ENCODE peak calls at places on chromosomes 5 and 9, in four cellular contexts. Q is prostate gland, I is HepG2, N is endodermal cell. O is an unnamed sample.

GRCh38 chr9:97591535-97591934 is 41.6 kb downstream of the TSTD2 start:
- DNase-seq in Q (no peak), I (no peak), N (no peak), O (no peak)

GRCh38 chr9:135602789-135603481 is 36.4 kb downstream of the GLT6D1 start:
- DNase-seq in Q (no peak), I (no peak), N (peak; percentile 86), O (peak; percentile 38)

GRCh38 chr9:120555884-120556283 is 24.1 kb downstream of the CDK5RAP2 start:
- DNase-seq in Q (no peak), I (no peak), N (no peak), O (no peak)

GRCh38 chr9:4640027-4640426 is 22.1 kb upstream of the PLPP6 start:
- DNase-seq in Q (no peak), I (peak; percentile 15), N (peak; percentile 79), O (peak; percentile 9)

GRCh38 chr5:96876292-96876850 is at the start of gene ERAP2:
- DNase-seq in Q (no peak), I (peak; percentile 25), N (no peak), O (peak; percentile 84)

GRCh38 chr9:38182321-38182720 is 113.3 kb upstream of the SHB start:
- DNase-seq in Q (no peak), I (no peak), N (peak; percentile 59), O (no peak)

GRCh38 chr9:87070331-87070730 is 123.0 kb upstream of the GAS1 start:
- DNase-seq in Q (no peak), I (no peak), N (no peak), O (no peak)

GRCh38 chr9:101376117-101376866 is 8.5 kb downstream of the BAAT start:
- DNase-seq in Q (no peak), I (no peak), N (no peak), O (no peak)

GRCh38 chr5:158559066-158559465 is 540.6 kb downstream of the EBF1 start:
- DNase-seq in Q (no peak), I (no peak), N (no peak), O (no peak)

GRCh38 chr9:133130721-133131244 is 9.7 kb upstream of the RALGDS start:
- DNase-seq in Q (no peak), I (no peak), N (no peak), O (peak; percentile 60)

GRCh38 chr9:33234511-33235467 is 5.2 kb upstream of the SPINK4 start:
- DNase-seq in Q (no peak), I (no peak), N (no peak), O (peak; percentile 51)

GRCh38 chr5:157464518-157465171 is 4.6 kb downstream of the NIPAL4 start:
- DNase-seq in Q (peak; percentile 63), I (no peak), N (peak; percentile 74), O (no peak)

GRCh38 chr5:95858023-95858461 is 35.5 kb upstream of the GLRX start:
- DNase-seq in Q (no peak), I (peak; percentile 32), N (no peak), O (no peak)

GRCh38 chr5:138338411-138339085 is 482 bp downstream of the FAM53C start:
- DNase-seq in Q (no peak), I (no peak), N (peak; percentile 62), O (no peak)

GRCh38 chr9:127927457-127928231 is 2.9 kb downstream of the PIP5KL1 start:
- DNase-seq in Q (peak; percentile 63), I (no peak), N (peak; percentile 99), O (peak; percentile 61)

GRCh38 chr5:180330810-180331646 is 22.1 kb downstream of the GFPT2 start:
- DNase-seq in Q (no peak), I (peak; percentile 21), N (peak; percentile 69), O (no peak)

GRCh38 chr5:136364307-136364706 is 1.0 kb downstream of the TRPC7 start:
- DNase-seq in Q (no peak), I (no peak), N (no peak), O (no peak)

GRCh38 chr9:95516221-95516735 is 493 bp downstream of the PTCH1 start:
- DNase-seq in Q (no peak), I (no peak), N (no peak), O (no peak)

GRCh38 chr5:65100846-65101678 is 332.3 kb downstream of the CWC27 start:
- DNase-seq in Q (peak; percentile 19), I (peak; percentile 66), N (peak; percentile 92), O (peak; percentile 61)

GRCh38 chr9:96418920-96419690 is 935 bp upstream of the ZNF367 start:
- DNase-seq in Q (peak; percentile 44), I (peak; percentile 73), N (peak; percentile 82), O (peak; percentile 82)

GRCh38 chr5:58240286-58240685 is 219.6 kb downstream of the PLK2 start:
- DNase-seq in Q (no peak), I (no peak), N (no peak), O (no peak)

GRCh38 chr9:97577051-97577450 is 56.1 kb downstream of the TSTD2 start:
- DNase-seq in Q (no peak), I (no peak), N (no peak), O (no peak)

GRCh38 chr5:146409081-146409671 is 38.0 kb upstream of the TCERG1 start:
- DNase-seq in Q (no peak), I (no peak), N (no peak), O (no peak)

GRCh38 chr9:110536802-110537201 is 42.7 kb downstream of the SVEP1 start:
- DNase-seq in Q (peak; percentile 12), I (no peak), N (no peak), O (no peak)

GRCh38 chr5:10703676-10704075 is 57.4 kb downstream of the DAP start:
- DNase-seq in Q (peak; percentile 95), I (no peak), N (no peak), O (peak; percentile 42)

GRCh38 chr5:137837741-137838389 is 29.8 kb upstream of the MYOT start:
- DNase-seq in Q (no peak), I (no peak), N (no peak), O (peak; percentile 55)

GRCh38 chr9:134491436-134491835 is 150.2 kb upstream of the COL5A1 start:
- DNase-seq in Q (no peak), I (no peak), N (no peak), O (no peak)

GRCh38 chr9:83403864-83404263 is 134.3 kb downstream of the FRMD3 start:
- DNase-seq in Q (no peak), I (no peak), N (peak; percentile 63), O (no peak)

GRCh38 chr5:131716650-131717049 is 80.2 kb downstream of the FNIP1 start:
- DNase-seq in Q (no peak), I (no peak), N (no peak), O (no peak)

GRCh38 chr5:81842795-81843377 is 92.0 kb upstream of the SSBP2 start:
- DNase-seq in Q (peak; percentile 62), I (no peak), N (no peak), O (no peak)

GRCh38 chr9:126151671-126152050 is 175.0 kb upstream of the MVB12B start:
- DNase-seq in Q (peak; percentile 2), I (no peak), N (no peak), O (peak; percentile 23)

GRCh38 chr5:164127527-164127926 is 622.1 kb downstream of the MAT2B start:
- DNase-seq in Q (no peak), I (no peak), N (no peak), O (no peak)

GRCh38 chr5:129945779-129946270 is 41.6 kb downstream of the CHSY3 start:
- DNase-seq in Q (no peak), I (no peak), N (no peak), O (no peak)

GRCh38 chr5:129945031-129945430 is 40.8 kb downstream of the CHSY3 start:
- DNase-seq in Q (no peak), I (no peak), N (no peak), O (no peak)
- H3K4me3 ChIP-seq in Q (no peak overlapping the region), I (no peak overlapping the region), N (no peak overlapping the region), O (no peak overlapping the region)

DNA sequence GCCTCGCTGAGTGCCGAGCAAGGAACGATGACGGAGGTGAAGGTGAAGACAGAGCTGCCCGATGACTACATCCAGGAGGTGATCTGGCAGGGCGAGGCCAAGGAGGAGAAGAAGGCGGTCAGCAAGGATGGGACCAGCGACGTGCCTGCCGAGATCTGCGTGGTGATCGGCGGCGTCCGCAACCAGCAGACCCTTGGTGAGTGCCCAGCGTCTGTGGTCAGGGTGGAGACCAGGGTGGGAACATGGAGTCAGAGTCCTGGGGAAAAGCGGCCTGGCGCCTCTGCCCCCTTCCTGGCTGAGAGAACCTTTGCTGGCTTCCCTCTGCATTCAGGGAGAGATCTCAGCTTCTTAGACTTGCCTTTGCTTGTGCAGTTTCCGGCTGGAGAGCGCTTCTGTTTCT is 89.7 kb downstream of the AMBP start:
- DNase-seq in Q (no peak), I (no peak), N (no peak), O (no peak)
- H3K27ac ChIP-seq in Q (no peak overlapping the region), I (no peak overlapping the region), N (no peak overlapping the region), O (no peak overlapping the region)

DNA sequence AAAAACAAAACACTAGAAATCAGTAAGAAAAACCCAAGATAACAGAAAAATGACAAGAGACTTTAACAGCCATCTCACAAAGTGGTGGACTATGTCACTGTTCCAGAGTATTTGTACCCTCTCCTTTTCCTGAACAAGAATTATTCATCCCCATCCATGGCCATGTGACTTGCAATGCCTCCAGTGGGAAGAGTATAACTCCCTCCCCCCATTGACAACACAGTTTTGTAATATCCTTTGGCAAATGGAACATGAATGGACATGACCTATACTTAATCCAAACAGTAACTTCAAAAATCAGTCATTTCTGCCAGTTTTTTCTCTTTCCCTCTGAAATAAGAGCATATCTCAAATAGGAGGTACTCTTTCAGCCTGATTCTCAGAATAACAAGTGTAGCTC is 33.9 kb downstream of the PTBP3 start:
- DNase-seq in Q (no peak), I (peak; percentile 40), N (no peak), O (no peak)
- H3K4me1 ChIP-seq in Q (no peaks in the 10 kb centered on the region), I (peaks cover 13% of the 10 kb centered on the region), N (no peaks in the 10 kb centered on the region), O (no peaks in the 10 kb centered on the region)

GRCh38 chr9:74724317-74724716 is 163.4 kb downstream of the TRPM6 start:
- DNase-seq in Q (no peak), I (no peak), N (no peak), O (peak; percentile 27)

GRCh38 chr9:74726581-74726980 is 161.1 kb downstream of the TRPM6 start:
- DNase-seq in Q (no peak), I (no peak), N (no peak), O (no peak)

DNA sequence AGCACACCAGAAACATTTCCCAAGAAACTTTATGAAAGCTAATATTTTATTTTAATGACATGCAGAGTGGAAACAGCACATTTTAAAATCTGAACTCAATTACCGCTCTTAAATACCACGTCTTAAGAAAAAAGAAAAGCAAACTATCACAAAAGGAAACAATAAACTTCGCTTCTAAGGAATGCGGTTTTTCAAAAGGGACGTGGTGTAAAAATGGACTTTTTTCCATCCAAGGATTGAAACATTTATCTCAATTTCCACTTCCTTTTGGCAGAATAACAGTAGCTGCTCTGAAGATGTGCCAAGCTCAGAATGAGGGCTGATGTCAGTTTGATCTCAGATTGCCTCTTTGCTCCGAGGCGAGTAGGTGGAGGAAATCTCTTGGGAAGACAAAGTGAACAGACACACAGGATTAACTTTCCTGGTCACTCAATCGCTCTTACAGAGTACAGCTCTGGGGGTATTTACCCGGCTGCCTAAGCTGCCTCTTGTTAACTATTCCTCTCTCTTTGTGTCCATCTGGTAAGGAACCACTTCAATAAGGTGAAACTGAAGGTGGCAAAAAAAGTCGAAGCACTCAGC is 158.5 kb downstream of the TRPM6 start:
- DNase-seq in Q (no peak), I (no peak), N (no peak), O (no peak)
- H3K4me3 ChIP-seq in Q (peak overlapping the region; percentile 1), I (no peak overlapping the region), N (no peak overlapping the region), O (no peak overlapping the region)

DNA sequence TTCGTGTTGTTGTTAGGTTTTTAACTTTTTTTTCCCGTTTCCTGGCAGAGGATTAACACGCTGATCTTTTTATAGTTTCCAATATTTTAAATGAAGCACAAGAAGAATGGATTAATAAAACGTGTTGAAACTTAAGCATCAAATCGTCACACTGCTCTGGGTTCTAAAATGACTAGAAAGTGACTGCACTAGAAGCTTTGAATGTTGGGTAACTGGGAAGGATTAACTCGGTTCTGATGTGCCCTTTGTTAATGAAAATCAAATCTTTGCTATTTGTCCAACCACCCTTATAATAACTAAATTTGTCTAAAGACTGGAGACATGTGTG is 102.2 kb downstream of the ARRDC3 start:
- DNase-seq in Q (no peak), I (no peak), N (no peak), O (no peak)
- H3K27ac ChIP-seq in Q (peak overlapping the region; percentile 85), I (no peak overlapping the region), N (no peak overlapping the region), O (no peak overlapping the region)

GRCh38 chr9:114616684-114617520 is 5.8 kb downstream of the TMEM268 start:
- DNase-seq in Q (peak; percentile 51), I (no peak), N (no peak), O (no peak)
- H3K4me1 ChIP-seq in Q (peaks cover 36% of the 10 kb centered on the region), I (peaks cover 30% of the 10 kb centered on the region), N (peaks cover 8% of the 10 kb centered on the region), O (peaks cover 4% of the 10 kb centered on the region)